ENCODE peak calls at places on chromosomes 6 and 20, in six cellular contexts. One of them, this sample, is unnamed. For H3K4me1, the result is how much of the 10 kb centered on the place peaks cover.

GRCh38 chr6:2230659-2231277 is 14.6 kb downstream of the GMDS start:
- DNase-seq in IMR-90: no peak
- DNase-seq in mesendoderm: no peak
- DNase-seq in H1: no peak
- DNase-seq in mesenchymal stem cell: no peak
- DNase-seq in neuronal stem cell: no peak
- DNase-seq in this sample: no peak

GRCh38 chr20:35992713-35993335 is 24.4 kb downstream of the CNBD2 start:
- DNase-seq in mesendoderm: peak
- DNase-seq in mesenchymal stem cell: peak
- DNase-seq in H1: no peak
- DNase-seq in neuronal stem cell: peak
- DNase-seq in IMR-90: peak
- DNase-seq in this sample: peak

GRCh38 chr6:121216928-121217327 is 117.4 kb downstream of the TBC1D32 start:
- DNase-seq in neuronal stem cell: no peak
- DNase-seq in IMR-90: peak
- DNase-seq in mesendoderm: no peak
- DNase-seq in H1: no peak
- DNase-seq in mesenchymal stem cell: peak
- DNase-seq in this sample: no peak

GRCh38 chr6:33757906-33758305 is 11.2 kb upstream of the IP6K3 start:
- DNase-seq in H1: no peak
- DNase-seq in mesenchymal stem cell: no peak
- DNase-seq in neuronal stem cell: no peak
- DNase-seq in mesendoderm: no peak
- DNase-seq in IMR-90: no peak
- DNase-seq in this sample: no peak

GRCh38 chr6:83062225-83062624 is 3.4 kb downstream of the UBE3D start:
- DNase-seq in neuronal stem cell: no peak
- DNase-seq in mesenchymal stem cell: no peak
- DNase-seq in IMR-90: peak
- DNase-seq in mesendoderm: peak
- DNase-seq in H1: no peak
- DNase-seq in this sample: no peak

GRCh38 chr6:33692760-33693158 is 18.7 kb downstream of the UQCC2 start:
- DNase-seq in H1: no peak
- DNase-seq in neuronal stem cell: no peak
- DNase-seq in mesendoderm: no peak
- DNase-seq in IMR-90: peak
- DNase-seq in mesenchymal stem cell: peak
- DNase-seq in this sample: no peak

GRCh38 chr6:63538550-63538949 is 33.7 kb upstream of the LOC128125822 start:
- DNase-seq in H1: no peak
- DNase-seq in IMR-90: no peak
- DNase-seq in neuronal stem cell: no peak
- DNase-seq in mesenchymal stem cell: no peak
- DNase-seq in mesendoderm: no peak
- DNase-seq in this sample: no peak

GRCh38 chr20:46307139-46307998 is 929 bp downstream of the CDH22 start:
- DNase-seq in IMR-90: peak
- DNase-seq in neuronal stem cell: peak
- DNase-seq in mesenchymal stem cell: peak
- DNase-seq in mesendoderm: peak
- DNase-seq in H1: peak
- DNase-seq in this sample: peak

GRCh38 chr6:73565767-73566485 is 45.1 kb upstream of the EEF1A1 start:
- DNase-seq in mesenchymal stem cell: no peak
- DNase-seq in neuronal stem cell: peak
- DNase-seq in IMR-90: peak
- DNase-seq in H1: no peak
- DNase-seq in mesendoderm: peak
- DNase-seq in this sample: peak

GRCh38 chr6:170554888-170555137 is 644 bp downstream of the TBP start:
- DNase-seq in H1: no peak
- DNase-seq in IMR-90: no peak
- DNase-seq in mesenchymal stem cell: no peak
- DNase-seq in neuronal stem cell: no peak
- DNase-seq in mesendoderm: no peak
- DNase-seq in this sample: no peak

GRCh38 chr6:170555305-170555704 is 1.1 kb downstream of the TBP start:
- DNase-seq in mesenchymal stem cell: no peak
- DNase-seq in H1: no peak
- DNase-seq in IMR-90: no peak
- DNase-seq in mesendoderm: no peak
- DNase-seq in neuronal stem cell: no peak
- DNase-seq in this sample: no peak

GRCh38 chr6:170553686-170554085 is 483 bp upstream of the TBP start:
- DNase-seq in mesendoderm: no peak
- DNase-seq in H1: no peak
- DNase-seq in mesenchymal stem cell: peak
- DNase-seq in neuronal stem cell: no peak
- DNase-seq in IMR-90: peak
- DNase-seq in this sample: no peak

GRCh38 chr6:170552765-170553685 is at the start of gene PSMB1:
- DNase-seq in H1: peak
- DNase-seq in neuronal stem cell: peak
- DNase-seq in IMR-90: peak
- DNase-seq in mesenchymal stem cell: peak
- DNase-seq in mesendoderm: peak
- DNase-seq in this sample: peak

GRCh38 chr6:170554086-170554887 is at the start of gene TBP:
- DNase-seq in mesenchymal stem cell: peak
- DNase-seq in IMR-90: peak
- DNase-seq in neuronal stem cell: peak
- DNase-seq in H1: peak
- DNase-seq in mesendoderm: peak
- DNase-seq in this sample: peak
- H2AK5ac ChIP-seq in mesenchymal stem cell: no peak
- H2AK5ac ChIP-seq in IMR-90: peak
- H2AK5ac ChIP-seq in neuronal stem cell: no peak
- H2AK5ac ChIP-seq in H1: no peak
- H2AK5ac ChIP-seq in mesendoderm: no peak
- H2AK5ac ChIP-seq in this sample: no peak

GRCh38 chr6:46490425-46491200 is 636 bp downstream of the RCAN2 start:
- DNase-seq in neuronal stem cell: peak
- DNase-seq in IMR-90: no peak
- DNase-seq in H1: peak
- DNase-seq in mesenchymal stem cell: peak
- DNase-seq in mesendoderm: peak
- DNase-seq in this sample: peak
- H3K4me1 ChIP-seq in neuronal stem cell: under half
- H3K4me1 ChIP-seq in IMR-90: under half
- H3K4me1 ChIP-seq in H1: under half
- H3K4me1 ChIP-seq in mesenchymal stem cell: under half
- H3K4me1 ChIP-seq in mesendoderm: under half
- H3K4me1 ChIP-seq in this sample: under half

DNA sequence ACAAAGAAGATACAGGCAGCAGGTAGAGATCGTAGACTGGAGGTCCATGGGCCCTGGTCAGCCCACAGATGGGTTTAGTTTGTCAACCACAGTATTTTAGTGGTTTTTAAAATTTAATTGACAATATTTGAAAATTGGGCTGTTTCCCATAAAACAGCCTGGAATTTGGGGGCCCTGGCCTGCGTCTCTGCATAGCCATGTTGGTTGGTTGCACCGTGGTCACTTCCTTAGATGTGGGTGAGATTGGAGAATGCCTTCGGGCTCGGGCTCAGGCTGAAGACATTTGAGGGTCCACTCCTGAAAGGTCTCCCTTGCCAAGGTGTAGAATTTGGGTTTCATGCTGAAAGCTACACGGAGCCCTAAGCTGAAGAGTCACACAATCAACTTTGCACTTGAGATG is 7.7 kb downstream of the DUSP22 start:
- DNase-seq in neuronal stem cell: no peak
- DNase-seq in IMR-90: no peak
- DNase-seq in mesenchymal stem cell: no peak
- DNase-seq in mesendoderm: no peak
- DNase-seq in H1: no peak
- DNase-seq in this sample: no peak
- H2BK15ac ChIP-seq in neuronal stem cell: no peak
- H2BK15ac ChIP-seq in IMR-90: no peak
- H2BK15ac ChIP-seq in mesenchymal stem cell: no peak
- H2BK15ac ChIP-seq in mesendoderm: no peak
- H2BK15ac ChIP-seq in H1: no peak
- H2BK15ac ChIP-seq in this sample: no peak

GRCh38 chr20:51446656-51447055 is 95.9 kb downstream of the NFATC2 start:
- DNase-seq in IMR-90: peak
- DNase-seq in neuronal stem cell: no peak
- DNase-seq in mesenchymal stem cell: peak
- DNase-seq in H1: no peak
- DNase-seq in mesendoderm: peak
- DNase-seq in this sample: no peak

GRCh38 chr20:51444472-51444871 is 98.0 kb downstream of the NFATC2 start:
- DNase-seq in mesendoderm: no peak
- DNase-seq in mesenchymal stem cell: peak
- DNase-seq in IMR-90: no peak
- DNase-seq in H1: no peak
- DNase-seq in neuronal stem cell: no peak
- DNase-seq in this sample: no peak

GRCh38 chr20:51446230-51446629 is 96.3 kb downstream of the NFATC2 start:
- DNase-seq in H1: no peak
- DNase-seq in IMR-90: no peak
- DNase-seq in mesendoderm: no peak
- DNase-seq in neuronal stem cell: no peak
- DNase-seq in mesenchymal stem cell: no peak
- DNase-seq in this sample: no peak

GRCh38 chr20:51445591-51445990 is 96.9 kb downstream of the NFATC2 start:
- DNase-seq in mesenchymal stem cell: peak
- DNase-seq in mesendoderm: no peak
- DNase-seq in H1: no peak
- DNase-seq in neuronal stem cell: no peak
- DNase-seq in IMR-90: no peak
- DNase-seq in this sample: no peak

GRCh38 chr20:51444922-51445438 is 97.5 kb downstream of the NFATC2 start:
- DNase-seq in mesendoderm: no peak
- DNase-seq in neuronal stem cell: no peak
- DNase-seq in mesenchymal stem cell: no peak
- DNase-seq in IMR-90: no peak
- DNase-seq in H1: no peak
- DNase-seq in this sample: no peak
- H2AK5ac ChIP-seq in mesendoderm: no peak
- H2AK5ac ChIP-seq in neuronal stem cell: no peak
- H2AK5ac ChIP-seq in mesenchymal stem cell: no peak
- H2AK5ac ChIP-seq in IMR-90: no peak
- H2AK5ac ChIP-seq in H1: no peak
- H2AK5ac ChIP-seq in this sample: no peak

GRCh38 chr6:45163952-45164766 is 164.0 kb upstream of the RUNX2 start:
- DNase-seq in mesendoderm: peak
- DNase-seq in IMR-90: no peak
- DNase-seq in H1: no peak
- DNase-seq in neuronal stem cell: no peak
- DNase-seq in mesenchymal stem cell: peak
- DNase-seq in this sample: no peak

GRCh38 chr6:45155341-45155894 is 172.7 kb upstream of the RUNX2 start:
- DNase-seq in H1: no peak
- DNase-seq in IMR-90: no peak
- DNase-seq in mesendoderm: peak
- DNase-seq in mesenchymal stem cell: no peak
- DNase-seq in neuronal stem cell: no peak
- DNase-seq in this sample: no peak

GRCh38 chr6:45156075-45156474 is 172.1 kb upstream of the RUNX2 start:
- DNase-seq in mesendoderm: no peak
- DNase-seq in IMR-90: no peak
- DNase-seq in neuronal stem cell: no peak
- DNase-seq in mesenchymal stem cell: no peak
- DNase-seq in H1: no peak
- DNase-seq in this sample: no peak

GRCh38 chr6:45154679-45155078 is 173.5 kb upstream of the RUNX2 start:
- DNase-seq in H1: no peak
- DNase-seq in IMR-90: no peak
- DNase-seq in neuronal stem cell: no peak
- DNase-seq in mesendoderm: no peak
- DNase-seq in mesenchymal stem cell: no peak
- DNase-seq in this sample: no peak

GRCh38 chr6:45160305-45160704 is 167.8 kb upstream of the RUNX2 start:
- DNase-seq in IMR-90: no peak
- DNase-seq in mesendoderm: no peak
- DNase-seq in neuronal stem cell: no peak
- DNase-seq in H1: no peak
- DNase-seq in mesenchymal stem cell: no peak
- DNase-seq in this sample: no peak
- H3K4me1 ChIP-seq in IMR-90: under half
- H3K4me1 ChIP-seq in mesendoderm: under half
- H3K4me1 ChIP-seq in neuronal stem cell: under half
- H3K4me1 ChIP-seq in H1: under half
- H3K4me1 ChIP-seq in mesenchymal stem cell: under half
- H3K4me1 ChIP-seq in this sample: under half

DNA sequence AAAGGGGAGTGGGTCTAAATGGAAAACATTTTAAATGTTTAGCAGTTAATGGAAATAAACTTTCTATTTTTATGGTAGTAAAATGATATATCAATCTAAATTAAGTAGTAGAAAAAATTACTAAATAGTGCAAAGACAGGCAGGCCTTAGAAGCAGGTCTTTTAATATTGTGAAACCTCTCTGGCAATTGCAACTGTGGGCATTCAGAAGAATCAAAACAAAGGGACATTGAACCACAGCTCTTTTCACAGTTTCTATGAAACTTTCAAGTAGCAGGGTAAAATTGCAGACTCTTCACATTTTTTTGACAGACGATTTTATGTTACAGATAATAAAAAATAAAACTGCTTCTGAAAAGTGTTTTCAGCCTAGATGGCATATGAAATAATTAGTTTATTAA is 533.7 kb downstream of the BCKDHB start:
- DNase-seq in mesendoderm: no peak
- DNase-seq in neuronal stem cell: no peak
- DNase-seq in H1: no peak
- DNase-seq in mesenchymal stem cell: peak
- DNase-seq in IMR-90: no peak
- DNase-seq in this sample: no peak
- H2BK15ac ChIP-seq in mesendoderm: no peak
- H2BK15ac ChIP-seq in neuronal stem cell: no peak
- H2BK15ac ChIP-seq in H1: no peak
- H2BK15ac ChIP-seq in mesenchymal stem cell: no peak
- H2BK15ac ChIP-seq in IMR-90: no peak
- H2BK15ac ChIP-seq in this sample: no peak